ENCODE peak calls at places on chromosomes 13 and 19, in seven cellular contexts. B is amygdala, R is fibroblast of the conjunctiva, Z is erythroblast, T is occipital lobe, V is fibroblast of pulmonary artery, J is Right ventricle myocardium superior. S is an unnamed sample.

GRCh38 chr13:109331898-109332297 is 454.5 kb downstream of the IRS2 start:
- DNase-seq in J (no peak), Z (no peak), B (no peak), T (no peak), V (peak), R (peak), S (no peak)

GRCh38 chr13:60369242-60369641 is 27.8 kb upstream of the TDRD3 start:
- DNase-seq in V (peak), Z (no peak), T (no peak), R (no peak), B (no peak), J (no peak), S (no peak)

GRCh38 chr13:81917829-81918228 is 1576.9 kb upstream of the SPRY2 start:
- DNase-seq in B (no peak), T (no peak), Z (no peak), R (no peak), J (no peak), V (no peak), S (no peak)

GRCh38 chr13:30396434-30397075 is 25.7 kb upstream of the UBE2L5 start:
- DNase-seq in J (no peak), R (no peak), T (no peak), B (no peak), Z (no peak), V (peak), S (no peak)

GRCh38 chr19:51139299-51140018 is 2.6 kb upstream of the SIGLEC7 start:
- DNase-seq in T (no peak), Z (no peak), J (no peak), B (no peak), R (no peak), V (no peak), S (no peak)

GRCh38 chr19:1093811-1094553 is 1.2 kb downstream of the POLR2E start:
- DNase-seq in Z (no peak), V (no peak), J (no peak), B (no peak), R (no peak), T (no peak), S (peak)

GRCh38 chr13:26515721-26516120 is 41.8 kb upstream of the WASF3 start:
- DNase-seq in V (no peak), T (no peak), Z (no peak), B (no peak), J (no peak), R (no peak), S (no peak)

GRCh38 chr13:101570410-101570809 is 117.9 kb downstream of the ITGBL1 start:
- DNase-seq in R (no peak), Z (no peak), V (no peak), B (no peak), J (no peak), T (no peak), S (no peak)

GRCh38 chr13:37811441-37811840 is 58.1 kb downstream of the TRPC4 start:
- DNase-seq in J (no peak), Z (no peak), V (peak), T (no peak), R (no peak), B (no peak), S (no peak)

GRCh38 chr13:48783181-48783630 is 129.5 kb downstream of the CYSLTR2 start:
- DNase-seq in V (peak), J (peak), R (peak), B (no peak), Z (peak), T (no peak), S (peak)

GRCh38 chr19:9881720-9882119 is 46.6 kb downstream of the PIN1 start:
- DNase-seq in B (no peak), Z (no peak), J (no peak), V (no peak), T (no peak), R (no peak), S (peak)

GRCh38 chr13:99442273-99442895 is 58.9 kb upstream of the TM9SF2 start:
- DNase-seq in J (no peak), V (peak), T (no peak), R (peak), Z (peak), B (no peak), S (no peak)

GRCh38 chr19:54470991-54471782 is 1.9 kb downstream of the CDC42EP5 start:
- DNase-seq in B (no peak), Z (no peak), R (no peak), T (no peak), V (no peak), J (peak), S (peak)

GRCh38 chr13:20908714-20909497 is 6.4 kb upstream of the XPO4 start:
- DNase-seq in T (no peak), V (no peak), Z (no peak), R (no peak), J (no peak), B (no peak), S (no peak)

GRCh38 chr19:5086725-5087439 is 118.0 kb downstream of the KDM4B start:
- DNase-seq in R (no peak), B (no peak), J (no peak), T (no peak), Z (no peak), V (no peak), S (no peak)

GRCh38 chr19:39327990-39328705 is 7.5 kb upstream of the LRFN1 start:
- DNase-seq in B (peak), T (peak), V (peak), J (peak), R (peak), Z (peak), S (peak)

GRCh38 chr13:42855416-42855815 is 74.0 kb downstream of the FAM216B start:
- DNase-seq in V (no peak), J (no peak), R (no peak), T (no peak), B (no peak), Z (no peak), S (no peak)

GRCh38 chr13:41019578-41020347 is 647 bp upstream of the ELF1 start:
- DNase-seq in T (no peak), B (no peak), Z (peak), R (no peak), V (no peak), J (no peak), S (no peak)

GRCh38 chr13:43572601-43573360 is 214.0 kb downstream of the ENOX1 start:
- DNase-seq in V (peak), R (peak), B (no peak), T (no peak), Z (no peak), J (no peak), S (no peak)

GRCh38 chr13:77896536-77896935 is 22.1 kb downstream of the EDNRB start:
- DNase-seq in T (no peak), B (no peak), R (peak), J (no peak), Z (no peak), V (peak), S (no peak)

GRCh38 chr19:55467236-55468053 is 2.9 kb upstream of the C19orf85 start:
- DNase-seq in Z (peak), B (no peak), J (peak), R (no peak), V (peak), T (peak), S (peak)

GRCh38 chr19:55592391-55593090 is 6.8 kb downstream of the FIZ1 start:
- DNase-seq in Z (no peak), T (no peak), J (no peak), V (no peak), R (no peak), B (no peak), S (no peak)

GRCh38 chr19:15276620-15277019 is 44.4 kb upstream of the EPHX3 start:
- DNase-seq in B (no peak), Z (peak), R (no peak), T (no peak), V (no peak), J (no peak), S (no peak)

GRCh38 chr13:73351730-73352129 is 292.9 kb downstream of the KLF5 start:
- DNase-seq in T (no peak), B (no peak), Z (no peak), J (no peak), V (no peak), R (no peak), S (no peak)

GRCh38 chr13:43316997-43317396 is 293.6 kb downstream of the DNAJC15 start:
- DNase-seq in Z (no peak), J (no peak), T (no peak), B (no peak), R (peak), V (peak), S (no peak)

GRCh38 chr13:99072941-99073340 is 95.1 kb upstream of the DOCK9 start:
- DNase-seq in J (no peak), R (no peak), Z (no peak), T (no peak), B (no peak), V (no peak), S (no peak)

GRCh38 chr19:45613926-45614725 is 12.1 kb upstream of the GPR4 start:
- DNase-seq in V (peak), J (no peak), Z (peak), B (no peak), R (peak), T (no peak), S (no peak)

GRCh38 chr13:75787249-75787940 is 151.3 kb downstream of the LMO7 start:
- DNase-seq in J (no peak), R (no peak), V (peak), Z (no peak), T (no peak), B (no peak), S (no peak)

GRCh38 chr13:108214511-108215383 is 589 bp downstream of the LIG4 start:
- DNase-seq in T (peak), V (no peak), J (peak), R (no peak), Z (no peak), B (no peak), S (peak)

GRCh38 chr19:49691243-49692101 is 556 bp downstream of the CPT1C start:
- DNase-seq in V (peak), T (peak), Z (no peak), J (peak), B (peak), R (peak), S (no peak)

GRCh38 chr19:36182612-36183454 is 30.6 kb upstream of the COX7A1 start:
- DNase-seq in Z (no peak), J (no peak), B (no peak), T (no peak), R (no peak), V (peak), S (no peak)